ENCODE peak calls at places on chromosomes 13 and 19, in four cellular contexts. M is transverse colon, L is mammary epithelial cell, O is IMR-90. H is an unnamed sample.

GRCh38 chr13:73167046-73167820 is 108.4 kb downstream of the KLF5 start:
- DNase-seq in M (no peak), L (peak), O (no peak), H (peak)

GRCh38 chr19:54254195-54254906 is 2.7 kb downstream of the LILRB5 start:
- DNase-seq in L (no peak), M (no peak), O (no peak), H (no peak)

GRCh38 chr13:60397693-60398437 is 845 bp downstream of the TDRD3 start:
- DNase-seq in L (peak), M (peak), O (peak), H (peak)

GRCh38 chr13:99446242-99446641 is 55.0 kb upstream of the TM9SF2 start:
- DNase-seq in M (no peak), O (no peak), L (no peak), H (no peak)

GRCh38 chr13:77565635-77566034 is 30.1 kb downstream of the SCEL start:
- DNase-seq in M (no peak), O (peak), L (peak), H (peak)

GRCh38 chr13:24071423-24072075 is 89.0 kb upstream of the SPATA13 start:
- DNase-seq in L (peak), O (peak), M (no peak), H (peak)

GRCh38 chr13:93039131-93039530 is 187.5 kb upstream of the GPC6 start:
- DNase-seq in O (peak), M (no peak), L (no peak), H (no peak)

GRCh38 chr19:1598777-1599459 is 6.3 kb upstream of the MBD3 start:
- DNase-seq in M (no peak), L (no peak), O (no peak), H (no peak)

GRCh38 chr19:48993175-48994034 is at the start of the genes GYS1 and RUVBL2:
- DNase-seq in M (peak), L (peak), O (peak), H (peak)

GRCh38 chr13:112658807-112659206 is 31.0 kb upstream of the ATP11A start:
- DNase-seq in O (peak), L (no peak), M (no peak), H (peak)

GRCh38 chr19:32567486-32567885 is 13.5 kb upstream of the PDCD5 start:
- DNase-seq in O (no peak), M (no peak), L (no peak), H (no peak)

GRCh38 chr13:48547663-48548092 is 14.8 kb upstream of the RCBTB2 start:
- DNase-seq in O (no peak), L (no peak), M (no peak), H (no peak)

GRCh38 chr19:58368561-58369360 is 6.2 kb upstream of the ZNF497 start:
- DNase-seq in O (no peak), M (no peak), L (no peak), H (no peak)

GRCh38 chr13:50466554-50466953 is 376.9 kb downstream of the DLEU7 start:
- DNase-seq in M (no peak), O (no peak), L (no peak), H (no peak)

GRCh38 chr19:39937792-39938191 is 3.4 kb upstream of the FCGBP start:
- DNase-seq in L (no peak), M (no peak), O (no peak), H (no peak)

GRCh38 chr19:4715529-4716221 is 8.0 kb downstream of the DPP9 start:
- DNase-seq in M (peak), L (no peak), O (no peak), H (no peak)

GRCh38 chr13:25902946-25903345 is 148.9 kb downstream of the SHISA2 start:
- DNase-seq in M (no peak), L (no peak), O (no peak), H (peak)

GRCh38 chr19:38596057-38596981 is 21.4 kb downstream of the MAP4K1 start:
- DNase-seq in M (peak), L (no peak), O (no peak), H (peak)

GRCh38 chr13:18943273-18943672 is 238.4 kb downstream of the TUBA3C start:
- DNase-seq in L (no peak), O (no peak), M (no peak), H (no peak)

GRCh38 chr13:79382545-79383275 is 23.3 kb downstream of the RBM26 start:
- DNase-seq in O (no peak), M (no peak), L (peak), H (peak)

GRCh38 chr13:42333613-42334328 is 61.8 kb downstream of the AKAP11 start:
- DNase-seq in M (no peak), O (peak), L (peak), H (peak)
- TF ChIP-seq CTCF in M (peak), O (peak), L (peak), H (peak)

GRCh38 chr13:108220042-108220441 is 1.9 kb downstream of the ABHD13 start:
- DNase-seq in O (no peak), M (peak), L (peak), H (peak)
- H3K4me3 ChIP-seq in O (no peak), M (peak), L (peak), H (no peak)

GRCh38 chr19:55500368-55500952 is 12.2 kb downstream of the SSC5D start:
- DNase-seq in O (no peak), L (no peak), M (no peak), H (no peak)

GRCh38 chr19:55503447-55504251 is 15.4 kb downstream of the SSC5D start:
- DNase-seq in O (peak), L (peak), M (peak), H (peak)

GRCh38 chr19:55504981-55505380 is 16.7 kb downstream of the SSC5D start:
- DNase-seq in L (no peak), O (no peak), M (no peak), H (no peak)

GRCh38 chr19:55502197-55502952 is 14.1 kb downstream of the SSC5D start:
- DNase-seq in L (no peak), M (no peak), O (no peak), H (no peak)

GRCh38 chr19:55504252-55504603 is 16.0 kb downstream of the SSC5D start:
- DNase-seq in O (no peak), M (no peak), L (no peak), H (no peak)
- TF ChIP-seq CTCF in O (no peak), M (no peak), L (no peak), H (no peak)

DNA sequence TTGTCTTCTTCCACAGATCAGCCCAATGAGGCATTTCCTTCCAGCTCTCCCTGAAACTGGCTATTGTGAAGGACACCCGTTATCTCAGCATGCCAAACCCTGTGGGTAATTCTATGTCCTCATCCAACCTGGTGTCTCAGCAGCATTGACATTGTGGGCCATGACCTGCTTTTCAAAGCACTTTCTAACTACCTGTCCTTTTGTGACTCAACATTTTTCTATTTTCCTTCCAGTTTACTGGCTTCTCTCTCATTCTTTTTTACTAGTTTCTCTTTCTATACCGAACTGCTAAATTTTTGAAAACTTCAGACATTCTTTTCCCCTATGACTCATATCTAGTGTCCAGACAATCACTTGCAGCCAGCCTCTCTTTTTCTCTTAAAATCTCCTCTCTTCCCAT is 136.4 kb upstream of the HTR2A start:
- DNase-seq in O (peak), M (no peak), L (peak), H (peak)
- H3K4me3 ChIP-seq in O (peak), M (no peak), L (no peak), H (no peak)

GRCh38 chr19:5891938-5892771 is 11.4 kb downstream of the NDUFA11 start:
- DNase-seq in M (peak), O (peak), L (no peak), H (no peak)
- TF ChIP-seq CTCF in M (peak), O (peak), L (peak), H (peak)

GRCh38 chr19:2693492-2693891 is 9.0 kb downstream of the GNG7 start:
- DNase-seq in M (no peak), O (no peak), L (no peak), H (no peak)
- H3K4me3 ChIP-seq in M (no peak), O (no peak), L (no peak), H (no peak)

GRCh38 chr13:53341144-53341510 is 312.5 kb downstream of the OLFM4 start:
- DNase-seq in M (no peak), O (no peak), L (no peak), H (no peak)

GRCh38 chr13:53340505-53341143 is 312.0 kb downstream of the OLFM4 start:
- DNase-seq in M (no peak), L (no peak), O (no peak), H (no peak)

GRCh38 chr13:53342623-53343022 is 314.0 kb downstream of the OLFM4 start:
- DNase-seq in L (no peak), O (no peak), M (no peak), H (no peak)

GRCh38 chr13:53336441-53337160 is 308.0 kb downstream of the OLFM4 start:
- DNase-seq in O (no peak), M (no peak), L (no peak), H (no peak)

DNA sequence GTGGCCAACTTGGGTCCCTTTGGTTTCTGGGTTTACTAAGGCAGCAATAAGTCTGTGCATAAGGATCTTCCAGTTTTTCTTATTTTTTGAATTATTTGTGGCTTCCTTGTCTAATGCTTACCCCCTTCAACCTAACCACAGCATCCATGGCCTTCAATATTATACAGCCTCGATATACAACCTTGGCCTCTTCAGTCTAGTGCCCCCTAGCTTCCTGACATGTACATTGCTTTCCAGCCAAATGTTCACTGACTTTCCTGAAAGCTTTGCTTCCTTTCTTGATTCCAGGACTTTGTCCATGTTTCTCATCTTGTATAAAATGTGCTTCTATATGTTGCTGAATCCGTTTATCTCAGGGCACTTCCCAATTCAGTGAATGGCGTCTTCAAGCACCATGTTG is 310.1 kb downstream of the OLFM4 start:
- DNase-seq in M (no peak), O (no peak), L (no peak), H (no peak)
- TF ChIP-seq CTCF in M (no peak), O (no peak), L (no peak), H (no peak)

GRCh38 chr19:5894704-5895349 is 8.8 kb downstream of the NDUFA11 start:
- DNase-seq in L (no peak), M (no peak), O (no peak), H (no peak)

GRCh38 chr19:5893296-5893903 is 10.2 kb downstream of the NDUFA11 start:
- DNase-seq in O (no peak), L (no peak), M (no peak), H (no peak)

GRCh38 chr19:5892772-5893275 is 10.8 kb downstream of the NDUFA11 start:
- DNase-seq in O (no peak), M (no peak), L (no peak), H (no peak)

GRCh38 chr19:5895409-5895808 is 8.2 kb downstream of the NDUFA11 start:
- DNase-seq in O (no peak), M (no peak), L (no peak), H (no peak)

DNA sequence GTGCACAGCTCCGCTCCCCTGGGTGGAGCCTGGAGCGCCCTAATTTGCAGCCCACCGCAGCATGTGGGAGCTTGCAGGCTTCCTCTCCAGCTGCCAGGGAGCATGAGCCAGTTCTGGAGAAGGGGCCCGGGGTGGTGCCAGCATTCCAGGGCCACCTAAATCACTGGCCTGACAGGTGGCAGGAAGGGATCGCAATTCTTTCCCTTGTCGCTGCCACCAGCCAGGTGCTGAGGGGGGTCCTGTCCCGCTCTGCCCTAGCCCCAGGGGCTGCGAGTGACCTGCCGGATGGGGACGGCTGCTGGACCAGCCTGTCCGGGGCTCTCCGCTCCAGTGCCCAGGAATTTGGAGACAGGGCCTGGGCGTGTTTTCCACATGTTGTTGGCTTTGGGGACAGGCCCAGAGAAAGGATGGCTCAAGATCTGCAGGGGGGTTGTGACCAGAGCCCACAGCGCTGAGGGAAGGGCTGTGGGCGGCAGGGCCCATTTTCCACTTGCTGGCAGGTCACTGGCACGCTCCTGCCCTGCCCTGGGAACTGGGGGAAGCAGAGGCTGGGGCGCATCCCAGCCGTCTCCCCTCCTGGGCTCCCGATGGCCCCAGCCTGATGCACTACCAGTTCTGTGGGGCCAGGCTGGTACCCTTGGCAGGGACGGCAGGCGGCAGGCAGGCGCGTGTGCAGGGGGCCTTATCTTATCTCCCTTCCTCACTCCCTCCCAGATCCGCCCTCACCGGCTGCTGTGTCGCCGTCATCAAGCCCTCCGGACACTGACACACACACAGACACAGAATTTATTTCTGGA is 9.5 kb downstream of the NDUFA11 start:
- DNase-seq in O (no peak), L (no peak), M (no peak), H (no peak)
- H3K4me3 ChIP-seq in O (no peak), L (no peak), M (no peak), H (no peak)

H was measured in bronchial epithelial cell.